ENCODE peak calls at places on chromosome 6, in seven cellular contexts. R is adrenal gland, S is psoas muscle, W is left ventricle myocardium inferior, Q is heart right ventricle, I is fibroblast of lung, E is gastrocnemius medialis. L is an unnamed sample.

GRCh38 chr6:107712523-107713213 is 111.4 kb downstream of the SCML4 start:
- DNase-seq in R (no peak), S (no peak), W (no peak), Q (no peak), I (peak; percentile 79), E (no peak), L (no peak)

GRCh38 chr6:148965287-148965686 is 218.5 kb downstream of the UST start:
- DNase-seq in R (peak; percentile 86), S (peak; percentile 59), W (no peak), Q (no peak), I (no peak), E (no peak), L (no peak)

GRCh38 chr6:25645916-25646315 is 6.1 kb upstream of the SCGN start:
- DNase-seq in R (no peak), S (no peak), W (no peak), Q (no peak), I (no peak), E (no peak), L (no peak)

GRCh38 chr6:170271771-170272314 is 19.0 kb downstream of the DLL1 start:
- DNase-seq in R (peak; percentile 52), S (peak; percentile 71), W (no peak), Q (no peak), I (no peak), E (no peak), L (no peak)

GRCh38 chr6:50990750-50991446 is 172.2 kb downstream of the TFAP2B start:
- DNase-seq in R (no peak), S (no peak), W (no peak), Q (no peak), I (no peak), E (no peak), L (no peak)

GRCh38 chr6:16129623-16130243 is 847 bp downstream of the MYLIP start:
- DNase-seq in R (peak; percentile 44), S (no peak), W (peak; percentile 26), Q (peak; percentile 26), I (peak; percentile 36), E (no peak), L (no peak)

GRCh38 chr6:90192857-90193256 is 103.8 kb downstream of the BACH2 start:
- DNase-seq in R (no peak), S (no peak), W (no peak), Q (no peak), I (no peak), E (no peak), L (no peak)

GRCh38 chr6:3231213-3232016 is 4.0 kb upstream of the TUBB2B start:
- DNase-seq in R (peak; percentile 84), S (peak; percentile 73), W (peak; percentile 57), Q (peak; percentile 84), I (peak; percentile 78), E (peak; percentile 44), L (peak; percentile 73)

GRCh38 chr6:85798934-85799490 is 156.3 kb upstream of the SYNCRIP start:
- DNase-seq in R (no peak), S (no peak), W (no peak), Q (no peak), I (no peak), E (no peak), L (peak; percentile 34)

GRCh38 chr6:30714263-30714662 is 2.8 kb downstream of the MDC1 start:
- DNase-seq in R (no peak), S (no peak), W (no peak), Q (no peak), I (no peak), E (no peak), L (no peak)

GRCh38 chr6:140051521-140052455 is 677.3 kb upstream of the CITED2 start:
- DNase-seq in R (no peak), S (no peak), W (no peak), Q (no peak), I (peak; percentile 90), E (no peak), L (no peak)

GRCh38 chr6:44493593-44493992 is 106.1 kb downstream of the CDC5L start:
- DNase-seq in R (no peak), S (no peak), W (no peak), Q (no peak), I (no peak), E (no peak), L (no peak)

GRCh38 chr6:12051861-12052368 is 39.8 kb downstream of the HIVEP1 start:
- DNase-seq in R (no peak), S (no peak), W (no peak), Q (no peak), I (peak; percentile 47), E (no peak), L (no peak)

GRCh38 chr6:162177733-162178132 is 549.8 kb downstream of the PRKN start:
- DNase-seq in R (peak; percentile 29), S (no peak), W (no peak), Q (peak; percentile 47), I (peak; percentile 50), E (no peak), L (no peak)

GRCh38 chr6:38813451-38813850 is 98.3 kb downstream of the DNAH8 start:
- DNase-seq in R (no peak), S (no peak), W (no peak), Q (no peak), I (no peak), E (no peak), L (no peak)

GRCh38 chr6:113148576-113148975 is 708.6 kb upstream of the MARCKS start:
- DNase-seq in R (no peak), S (no peak), W (no peak), Q (no peak), I (peak; percentile 8), E (no peak), L (no peak)

GRCh38 chr6:79946773-79947190 is 571 bp downstream of the ELOVL4 start:
- DNase-seq in R (no peak), S (no peak), W (peak; percentile 15), Q (no peak), I (peak; percentile 22), E (no peak), L (peak; percentile 9)

GRCh38 chr6:35757461-35758123 is 18.8 kb upstream of the CLPSL2 start:
- DNase-seq in R (no peak), S (no peak), W (no peak), Q (no peak), I (peak; percentile 46), E (no peak), L (no peak)

GRCh38 chr6:71496018-71496800 is 207.6 kb downstream of the OGFRL1 start:
- DNase-seq in R (no peak), S (no peak), W (no peak), Q (peak; percentile 17), I (peak; percentile 39), E (no peak), L (no peak)

GRCh38 chr6:40822619-40823018 is 216.4 kb downstream of the UNC5CL start:
- DNase-seq in R (no peak), S (no peak), W (no peak), Q (no peak), I (no peak), E (no peak), L (no peak)

GRCh38 chr6:148500402-148500801 is 157.8 kb downstream of the SASH1 start:
- DNase-seq in R (no peak), S (no peak), W (no peak), Q (no peak), I (no peak), E (no peak), L (no peak)

GRCh38 chr6:158002249-158002950 is 20.7 kb downstream of the SYNJ2 start:
- DNase-seq in R (no peak), S (no peak), W (peak; percentile 9), Q (no peak), I (no peak), E (no peak), L (peak; percentile 75)

GRCh38 chr6:4953440-4953839 is 50.4 kb downstream of the RPP40 start:
- DNase-seq in R (no peak), S (no peak), W (no peak), Q (no peak), I (no peak), E (no peak), L (no peak)

GRCh38 chr6:4958624-4959023 is 45.2 kb downstream of the RPP40 start:
- DNase-seq in R (no peak), S (no peak), W (no peak), Q (no peak), I (no peak), E (no peak), L (no peak)

GRCh38 chr6:4961322-4962168 is 42.3 kb downstream of the RPP40 start:
- DNase-seq in R (no peak), S (no peak), W (no peak), Q (no peak), I (peak; percentile 33), E (no peak), L (no peak)

GRCh38 chr6:4956625-4957024 is 47.2 kb downstream of the RPP40 start:
- DNase-seq in R (no peak), S (no peak), W (no peak), Q (no peak), I (no peak), E (no peak), L (no peak)

GRCh38 chr6:4957521-4958231 is 46.2 kb downstream of the RPP40 start:
- DNase-seq in R (no peak), S (no peak), W (no peak), Q (no peak), I (no peak), E (no peak), L (no peak)
- TF ChIP-seq CTCF in R (no peak), S (peak; percentile 24), W (peak; percentile 45), Q (peak; percentile 36), I (no peak), E (peak; percentile 28), L (no peak)

DNA sequence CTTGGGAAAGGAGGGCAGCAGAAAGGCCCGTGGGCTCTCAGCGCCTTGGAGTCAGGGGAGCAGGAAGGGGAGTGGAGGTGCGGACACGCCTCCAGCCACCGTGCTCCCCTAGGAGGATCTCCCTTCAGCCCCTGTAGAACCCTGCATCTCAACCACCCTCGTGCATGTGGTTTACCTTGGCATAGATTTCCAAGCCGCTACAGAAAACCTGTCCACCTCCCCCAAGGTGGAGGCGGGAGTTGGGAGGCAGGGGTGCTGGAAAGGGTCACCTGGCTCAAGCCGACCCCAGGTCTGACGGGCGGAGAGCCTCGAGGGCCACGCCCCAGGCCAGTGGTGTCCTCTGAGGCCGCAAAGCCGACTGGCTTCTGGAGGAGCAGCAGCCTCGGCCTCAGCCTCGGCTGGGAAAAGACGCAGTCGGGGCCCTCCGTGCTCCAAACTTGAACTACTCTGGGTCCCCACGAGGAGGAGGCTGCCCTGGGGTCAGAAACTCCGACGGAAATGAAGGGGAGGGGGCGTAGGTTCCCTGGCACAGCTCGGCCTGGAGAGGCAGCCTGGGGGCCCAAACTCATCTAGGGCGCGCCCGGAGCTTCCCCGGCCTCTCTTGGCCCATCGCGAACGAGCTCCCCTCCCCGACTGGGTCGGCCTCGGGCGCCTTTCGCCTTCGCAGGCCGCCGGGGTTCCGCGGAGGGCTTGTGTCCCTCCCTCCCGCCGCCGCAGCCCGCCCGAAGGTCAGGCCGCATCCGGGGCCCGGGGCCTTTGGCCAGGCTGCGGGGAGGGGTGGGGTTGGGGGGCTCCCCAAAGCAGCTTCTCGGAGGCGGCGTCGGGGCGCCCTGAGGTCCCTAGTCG is 6.3 kb upstream of the FOXF2 start:
- DNase-seq in R (no peak), S (no peak), W (no peak), Q (no peak), I (peak; percentile 43), E (no peak), L (no peak)
- H3K27me3 ChIP-seq in R (peaks cover 92% of the 10 kb centered on the region), S (peaks cover 4% of the 10 kb centered on the region), W (peaks cover 100% of the 10 kb centered on the region), Q (peaks cover 100% of the 10 kb centered on the region), I (no peaks in the 10 kb centered on the region), E (peaks cover 95% of the 10 kb centered on the region), L (peaks cover 55% of the 10 kb centered on the region)

GRCh38 chr6:109094351-109095035 is at the start of gene SESN1:
- DNase-seq in R (peak; percentile 93), S (peak; percentile 99), W (peak; percentile 95), Q (peak; percentile 94), I (peak; percentile 91), E (peak; percentile 97), L (peak; percentile 90)
- TF ChIP-seq CTCF in R (no peak), S (no peak), W (no peak), Q (peak; percentile 14), I (no peak), E (no peak), L (peak; percentile 26)

GRCh38 chr6:166266336-166266735 is 41.9 kb downstream of the PRR18 start:
- DNase-seq in R (no peak), S (no peak), W (no peak), Q (no peak), I (no peak), E (no peak), L (no peak)
- H3K27me3 ChIP-seq in R (no peaks in the 10 kb centered on the region), S (no peaks in the 10 kb centered on the region), W (peaks cover 68% of the 10 kb centered on the region), Q (peaks cover 37% of the 10 kb centered on the region), I (no peaks in the 10 kb centered on the region), E (peaks cover 10% of the 10 kb centered on the region), L (no peaks in the 10 kb centered on the region)

L was measured in prostate gland.